ENCODE peak calls at places on chromosomes 4 and X, in eight cellular contexts. M is activated CD4-positive, alpha-beta T cell treated with anti-CD3 and anti-CD28 coated beads for 36 hours; V is upper lobe of left lung; L is stimulated activated effector memory CD8-positive, alpha-beta T cell treated with anti-CD3 and anti-CD28 coated beads, Interleukin-12 subunit alpha, Interleukin-12 subunit beta, amount 100 ng/mL, for 72 hours; O is Right ventricle myocardium inferior; R is naive thymus-derived CD8-positive, alpha-beta T cell; C is left cardiac atrium; U is IMR-90. Q is an unnamed sample.

GRCh38 chr4:8254076-8254475 is 15.5 kb upstream of the HTRA3 start:
- ATAC-seq in O (no peak), L (no peak), M (no peak), V (no peak), U (no peak), C (no peak), R (no peak), Q (no peak)

GRCh38 chr4:158217763-158218162 is 7.5 kb downstream of the TMEM144 start:
- ATAC-seq in R (no peak), O (peak), V (no peak), M (no peak), U (no peak), L (no peak), C (peak), Q (no peak)

GRCh38 chrX:106898462-106898861 is 4.7 kb downstream of the RIPPLY1 start:
- ATAC-seq in M (peak), L (peak), R (peak), U (peak), V (no peak), C (peak), O (no peak), Q (peak)

GRCh38 chr4:11428161-11428700 is 463 bp downstream of the HS3ST1 start:
- ATAC-seq in C (no peak), U (no peak), M (peak), V (peak), L (no peak), R (peak), O (no peak), Q (peak)

GRCh38 chr4:122712782-122713181 is 19.7 kb upstream of the BBS12 start:
- ATAC-seq in V (no peak), O (no peak), L (peak), U (no peak), R (no peak), C (no peak), M (no peak), Q (no peak)

GRCh38 chrX:40998123-40998522 is 87.1 kb upstream of the USP9X start:
- ATAC-seq in R (no peak), O (no peak), V (no peak), C (no peak), U (no peak), M (no peak), L (no peak), Q (no peak)

GRCh38 chrX:132171478-132171877 is 43.7 kb upstream of the FRMD7 start:
- ATAC-seq in R (no peak), O (no peak), L (no peak), C (no peak), M (no peak), U (no peak), V (no peak), Q (no peak)

GRCh38 chr4:56976878-56977320 is 507 bp downstream of the NOA1 start:
- ATAC-seq in O (peak), C (peak), V (peak), U (peak), R (peak), M (peak), L (peak), Q (peak)

GRCh38 chrX:101208152-101208905 is 11.3 kb upstream of the DRP2 start:
- ATAC-seq in U (peak), M (peak), V (no peak), O (no peak), R (no peak), C (no peak), L (peak), Q (no peak)

GRCh38 chrX:69027181-69028005 is 137.9 kb downstream of the PJA1 start:
- ATAC-seq in L (peak), R (no peak), V (no peak), U (peak), M (no peak), O (no peak), C (peak), Q (peak)

GRCh38 chrX:17801431-17801830 is 59.7 kb downstream of the RAI2 start:
- ATAC-seq in M (no peak), L (no peak), V (no peak), C (no peak), O (no peak), R (no peak), U (no peak), Q (no peak)

GRCh38 chr4:2591189-2591588 is 54.7 kb downstream of the FAM193A start:
- ATAC-seq in M (peak), L (no peak), O (peak), V (peak), C (peak), U (peak), R (peak), Q (no peak)

GRCh38 chr4:158805628-158806471 is 37.0 kb downstream of the FNIP2 start:
- ATAC-seq in O (peak), C (peak), M (no peak), R (no peak), L (no peak), U (no peak), V (peak), Q (peak)

GRCh38 chrX:106436695-106437094 is 175.1 kb upstream of the RADX start:
- ATAC-seq in U (no peak), R (no peak), V (no peak), L (no peak), M (no peak), C (no peak), O (no peak), Q (no peak)

GRCh38 chr4:1562771-1563170 is 121.3 kb downstream of the FAM53A start:
- ATAC-seq in V (no peak), M (no peak), L (no peak), U (no peak), O (no peak), R (no peak), C (no peak), Q (no peak)

GRCh38 chr4:18932940-18933339 is 911.4 kb upstream of the LCORL start:
- ATAC-seq in U (no peak), C (peak), V (no peak), O (peak), L (no peak), M (no peak), R (no peak), Q (no peak)

GRCh38 chrX:17474892-17475291 is 99.9 kb downstream of the NHS start:
- ATAC-seq in M (no peak), V (peak), C (no peak), L (no peak), R (no peak), U (peak), O (no peak), Q (no peak)

GRCh38 chrX:122475306-122475705 is 708.8 kb upstream of the GRIA3 start:
- ATAC-seq in M (no peak), U (no peak), C (no peak), V (no peak), R (no peak), L (no peak), O (no peak), Q (peak)

GRCh38 chr4:173529505-173530325 is at the start of gene HAND2:
- ATAC-seq in U (peak), L (no peak), R (peak), V (peak), O (peak), M (no peak), C (peak), Q (no peak)

GRCh38 chrX:118569676-118570075 is 74.1 kb downstream of the DOCK11 start:
- ATAC-seq in O (no peak), C (no peak), L (peak), R (no peak), V (no peak), U (no peak), M (peak), Q (peak)

GRCh38 chr4:176319237-176319703 is 496 bp upstream of the SPCS3 start:
- ATAC-seq in V (peak), M (peak), R (peak), U (peak), L (peak), O (peak), C (no peak), Q (no peak)

GRCh38 chr4:95963456-95963855 is 123.6 kb downstream of the PDHA2 start:
- ATAC-seq in C (no peak), M (no peak), O (no peak), L (no peak), U (no peak), R (no peak), V (no peak), Q (no peak)

GRCh38 chr4:19478791-19479190 is 772.9 kb upstream of the SLIT2 start:
- ATAC-seq in V (no peak), M (no peak), L (no peak), R (no peak), O (no peak), U (peak), C (no peak), Q (no peak)

GRCh38 chrX:37454537-37455285 is 105.5 kb downstream of the PRRG1 start:
- ATAC-seq in R (no peak), O (no peak), M (no peak), U (no peak), V (no peak), L (no peak), C (no peak), Q (peak)

GRCh38 chr4:36256398-36256828 is 12.1 kb upstream of the ARAP2 start:
- ATAC-seq in U (no peak), M (peak), C (no peak), V (no peak), R (no peak), L (peak), O (peak), Q (no peak)

GRCh38 chr4:151565583-151565982 is 156.6 kb downstream of the FHIP1A start:
- ATAC-seq in O (no peak), U (no peak), M (no peak), C (no peak), L (no peak), R (no peak), V (no peak), Q (no peak)

GRCh38 chrX:19698125-19698524 is 182.8 kb upstream of the MAP3K15 start:
- ATAC-seq in L (no peak), R (no peak), U (peak), V (no peak), C (peak), O (no peak), M (no peak), Q (no peak)

GRCh38 chr4:24570574-24571236 is 13.6 kb downstream of the DHX15 start:
- ATAC-seq in O (no peak), V (no peak), C (no peak), L (peak), M (peak), R (no peak), U (no peak), Q (no peak)

GRCh38 chr4:76194325-76194724 is 19.3 kb downstream of the SCARB2 start:
- ATAC-seq in R (no peak), O (peak), V (peak), L (no peak), M (no peak), C (peak), U (peak), Q (peak)